ENCODE peak calls at places on chromosomes 6 and 20, in seven cellular contexts. Y is transverse colon; B is CD8-positive, alpha-beta T cell; O is uterus; V is cardiac muscle cell; I is PC-9; W is tibial nerve. E is an unnamed sample.

GRCh38 chr6:168441434-168442391 is 729 bp downstream of the SMOC2 start:
- DNase-seq in W (no peak), B (no peak), V (peak; percentile 27), O (peak; percentile 42), I (no peak), Y (no peak), E (no peak)

GRCh38 chr6:124028117-124028516 is 224.5 kb downstream of the NKAIN2 start:
- DNase-seq in I (no peak), O (no peak), B (no peak), Y (no peak), V (peak; percentile 36), W (no peak), E (no peak)

GRCh38 chr6:64310214-64310613 is 674.6 kb downstream of the PHF3 start:
- DNase-seq in B (no peak), I (no peak), Y (no peak), W (no peak), V (no peak), O (no peak), E (no peak)

GRCh38 chr6:83430606-83431544 is at the start of gene ME1:
- DNase-seq in O (peak; percentile 55), I (peak; percentile 80), Y (peak; percentile 84), W (peak; percentile 51), V (peak; percentile 69), B (peak; percentile 9), E (peak; percentile 43)

GRCh38 chr20:51678041-51678697 is 90.0 kb downstream of the ATP9A start:
- DNase-seq in Y (no peak), I (no peak), B (no peak), V (no peak), W (no peak), O (peak; percentile 30), E (no peak)

GRCh38 chr6:151082079-151082478 is 157.7 kb upstream of the AKAP12 start:
- DNase-seq in W (no peak), B (no peak), O (no peak), Y (no peak), I (peak; percentile 92), V (no peak), E (no peak)

GRCh38 chr6:107110200-107110599 is 5.1 kb downstream of the BEND3 start:
- DNase-seq in I (no peak), Y (no peak), W (no peak), B (no peak), O (no peak), V (no peak), E (no peak)

GRCh38 chr6:71465096-71465495 is 176.5 kb downstream of the OGFRL1 start:
- DNase-seq in Y (no peak), W (no peak), B (no peak), V (no peak), I (no peak), O (no peak), E (no peak)

GRCh38 chr20:58587467-58587866 is 63.6 kb upstream of the STX16 start:
- DNase-seq in W (no peak), V (no peak), O (no peak), B (no peak), Y (no peak), I (no peak), E (no peak)

GRCh38 chr6:25038992-25039391 is 103.2 kb upstream of the RIPOR2 start:
- DNase-seq in O (no peak), W (no peak), I (no peak), B (no peak), V (no peak), Y (no peak), E (no peak)

DNA sequence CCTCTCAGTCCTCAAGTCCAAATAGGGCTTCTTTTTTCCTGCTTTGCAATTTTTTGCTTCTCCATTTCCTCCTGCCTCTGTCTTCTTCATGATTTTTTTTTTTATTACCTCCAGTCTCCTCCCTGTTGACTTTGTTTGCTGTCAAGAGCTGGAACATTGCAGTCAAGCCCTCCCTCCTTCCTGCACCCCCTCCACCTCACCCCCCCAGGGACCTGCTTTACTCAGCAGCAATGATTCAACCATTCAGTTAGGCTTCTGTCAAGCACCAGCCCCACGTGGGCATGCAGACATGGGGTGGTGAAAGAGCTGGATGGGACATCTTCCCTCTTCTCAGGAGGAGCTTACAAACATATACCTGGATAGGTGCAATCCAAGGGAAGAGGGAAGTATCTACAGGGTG is 142.4 kb downstream of the LRFN2 start:
- DNase-seq in O (no peak), I (no peak), Y (peak; percentile 17), W (no peak), B (no peak), V (no peak), E (no peak)
- TF ChIP-seq CTCF in O (no peak), I (no peak), Y (no peak), W (no peak), B (no peak), V (no peak), E (no peak)

DNA sequence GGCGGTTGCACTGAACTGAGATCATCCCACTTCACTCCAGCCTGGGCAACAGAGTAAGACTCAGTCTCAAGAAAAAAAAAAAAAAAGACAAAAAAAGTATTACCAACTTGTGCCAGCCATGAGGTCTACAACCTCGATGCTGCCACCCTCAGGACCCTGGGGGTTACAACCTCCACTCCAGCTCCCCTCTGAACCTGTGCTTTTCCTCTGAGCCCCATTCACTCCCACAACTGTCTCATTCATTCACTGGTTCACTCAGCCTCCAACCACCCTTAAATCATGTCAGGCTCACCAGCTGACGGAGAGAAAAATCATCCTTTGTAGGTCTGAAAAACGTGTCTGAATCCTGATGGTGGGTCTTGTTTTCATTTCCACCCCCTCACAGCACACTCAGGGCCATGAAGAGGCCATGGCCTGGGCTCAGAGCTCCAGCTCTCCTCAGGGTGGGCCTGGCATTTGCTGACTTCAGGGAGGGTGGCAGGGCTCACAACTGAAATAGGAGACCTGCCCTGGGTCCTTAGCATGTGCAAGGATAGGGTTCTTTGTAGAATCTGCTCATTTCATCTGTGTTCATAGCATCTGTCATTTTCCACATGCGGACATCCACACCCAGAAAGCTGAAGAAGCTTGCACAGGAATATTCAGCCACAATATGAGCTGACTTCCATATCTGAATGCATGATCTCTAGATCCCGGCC is 1.9 kb upstream of the ULBP1 start:
- DNase-seq in I (no peak), B (no peak), W (no peak), O (no peak), Y (no peak), V (no peak), E (no peak)
- H3K27me3 ChIP-seq in I (no peaks in the 10 kb centered on the region), B (peaks cover 44% of the 10 kb centered on the region), W (peaks cover 93% of the 10 kb centered on the region), O (peaks cover 20% of the 10 kb centered on the region), Y (peaks cover 95% of the 10 kb centered on the region), V (peaks cover 98% of the 10 kb centered on the region), E (peaks cover 36% of the 10 kb centered on the region)

GRCh38 chr20:32535316-32535952 is 49.7 kb downstream of the NOL4L start:
- DNase-seq in V (no peak), I (no peak), O (no peak), B (no peak), Y (no peak), W (no peak), E (no peak)
- H3K27ac ChIP-seq in V (no peak overlapping the region), I (no peak overlapping the region), O (no peak overlapping the region), B (peak overlapping the region; percentile 52), Y (peak overlapping the region; percentile 71), W (no peak overlapping the region), E (no peak overlapping the region)

GRCh38 chr6:17705428-17705777 is 1.3 kb downstream of the NUP153 start:
- DNase-seq in I (peak; percentile 48), O (peak; percentile 56), Y (peak; percentile 25), W (no peak), B (no peak), V (peak; percentile 43), E (peak; percentile 30)

GRCh38 chr6:17707371-17707651 is 586 bp upstream of the NUP153 start:
- DNase-seq in V (no peak), O (no peak), W (no peak), Y (no peak), I (no peak), B (no peak), E (no peak)

GRCh38 chr6:17703256-17703694 is 3.5 kb downstream of the NUP153 start:
- DNase-seq in W (no peak), O (peak; percentile 35), I (peak; percentile 42), V (no peak), Y (no peak), B (no peak), E (peak; percentile 21)

GRCh38 chr6:17706580-17707370 is at the start of gene NUP153:
- DNase-seq in V (peak; percentile 97), W (peak; percentile 98), Y (peak; percentile 100), B (peak; percentile 100), I (peak; percentile 91), O (peak; percentile 100), E (peak; percentile 96)

GRCh38 chr6:17705778-17706579 is 746 bp downstream of the NUP153 start:
- DNase-seq in V (peak; percentile 66), O (peak; percentile 55), I (peak; percentile 35), Y (peak; percentile 75), B (peak; percentile 67), W (peak; percentile 19), E (peak; percentile 27)
- TF ChIP-seq CTCF in V (no peak), O (no peak), I (no peak), Y (no peak), B (no peak), W (peak; percentile 12), E (no peak)

DNA sequence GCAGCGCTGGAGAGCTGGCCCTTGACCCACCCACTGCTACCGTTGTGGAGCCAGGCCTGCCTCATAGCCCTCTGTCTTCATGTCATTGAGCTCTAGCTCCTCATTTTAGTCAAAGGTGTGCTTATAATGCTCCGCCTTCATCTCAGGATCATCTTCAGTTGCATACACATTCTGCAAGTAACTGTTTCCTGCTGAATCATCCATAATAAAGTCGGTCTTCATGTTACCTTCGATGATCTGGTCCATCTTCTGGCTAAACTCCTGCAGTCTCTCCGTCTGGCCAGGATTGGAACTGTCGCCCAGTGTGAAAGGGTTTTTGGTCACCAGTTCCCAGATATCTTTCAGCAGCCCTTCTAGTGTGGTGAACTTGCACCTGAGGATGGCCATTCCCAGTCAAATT is 62.6 kb upstream of the ARMC2 start:
- DNase-seq in B (no peak), I (no peak), O (no peak), Y (no peak), W (no peak), V (no peak), E (no peak)
- H3K27me3 ChIP-seq in B (no peaks in the 10 kb centered on the region), I (no peaks in the 10 kb centered on the region), O (no peaks in the 10 kb centered on the region), Y (no peaks in the 10 kb centered on the region), W (no peaks in the 10 kb centered on the region), V (peaks cover 55% of the 10 kb centered on the region), E (no peaks in the 10 kb centered on the region)

E was measured in AG04450.